ENCODE peak calls at places on chromosomes 16 and 17, in four cellular contexts. V is astrocyte of the spinal cord, X is sciatic nerve, B is PC-3. K is an unnamed sample.
A peak's percentile ranks its signal among the peaks of the same experiment; 100 is the strongest.

GRCh38 chr17:78956254-78956653 is 23.5 kb downstream of the LGALS3BP start:
- DNase-seq in V (no peak), X (no peak), B (no peak), K (no peak)

GRCh38 chr16:88503374-88503770 is 50.3 kb downstream of the ZFPM1 start:
- DNase-seq in V (no peak), X (no peak), B (no peak), K (no peak)

GRCh38 chr16:67915831-67916723 is 15.6 kb downstream of the CTRL start:
- DNase-seq in V (no peak), X (no peak), B (no peak), K (no peak)

GRCh38 chr17:75511610-75512575 is 3.4 kb downstream of the CASKIN2 start:
- DNase-seq in V (no peak), X (no peak), B (no peak), K (no peak)

GRCh38 chr16:8645141-8645521 is 23.6 kb downstream of the METTL22 start:
- DNase-seq in V (no peak), X (no peak), B (no peak), K (no peak)

GRCh38 chr16:88651276-88651988 is 579 bp upstream of the CYBA start:
- DNase-seq in V (no peak), X (no peak), B (no peak), K (peak; percentile 72)

GRCh38 chr17:1398900-1399299 is 1.1 kb downstream of the YWHAE start:
- DNase-seq in V (peak; percentile 29), X (no peak), B (no peak), K (no peak)

GRCh38 chr16:77424841-77425604 is 9.8 kb downstream of the ADAMTS18 start:
- DNase-seq in V (peak; percentile 24), X (no peak), B (no peak), K (no peak)

GRCh38 chr16:57999971-58000705 is at the start of gene ZNF319:
- DNase-seq in V (no peak), X (no peak), B (no peak), K (no peak)

GRCh38 chr17:17443173-17443572 is 33.6 kb upstream of the MED9 start:
- DNase-seq in V (no peak), X (no peak), B (peak; percentile 24), K (no peak)

GRCh38 chr17:42296012-42296411 is 7.7 kb downstream of the STAT5A start:
- DNase-seq in V (no peak), X (no peak), B (no peak), K (no peak)

GRCh38 chr16:73202176-73202729 is 154.3 kb upstream of the ZFHX3 start:
- DNase-seq in V (peak; percentile 94), X (no peak), B (no peak), K (no peak)

GRCh38 chr17:2214047-2214717 is 89.4 kb downstream of the SMG6 start:
- DNase-seq in V (peak; percentile 93), X (no peak), B (no peak), K (peak; percentile 69)

GRCh38 chr17:57622886-57623433 is 122.1 kb downstream of the CCDC182 start:
- DNase-seq in V (peak; percentile 81), X (no peak), B (peak; percentile 68), K (no peak)

GRCh38 chr16:50245417-50246298 is 20.7 kb upstream of the ADCY7 start:
- DNase-seq in V (peak; percentile 50), X (peak; percentile 66), B (peak; percentile 81), K (peak; percentile 77)

GRCh38 chr16:54928421-54929089 is 2.1 kb upstream of the IRX5 start:
- DNase-seq in V (peak; percentile 20), X (peak; percentile 79), B (no peak), K (peak; percentile 69)

GRCh38 chr16:50831751-50832150 is 89.9 kb downstream of the CYLD start:
- DNase-seq in V (no peak), X (peak; percentile 25), B (no peak), K (no peak)

GRCh38 chr17:49576906-49577650 is 1.4 kb downstream of the NXPH3 start:
- DNase-seq in V (no peak), X (no peak), B (no peak), K (no peak)

GRCh38 chr17:72117470-72117747 is 3.4 kb upstream of the SOX9 start:
- DNase-seq in V (no peak), X (no peak), B (no peak), K (no peak)

GRCh38 chr17:56023851-56024250 is 129.4 kb upstream of the ANKFN1 start:
- DNase-seq in V (no peak), X (no peak), B (no peak), K (no peak)

GRCh38 chr16:77863250-77863649 is 74.9 kb downstream of the VAT1L start:
- DNase-seq in V (no peak), X (no peak), B (no peak), K (no peak)

GRCh38 chr16:79897444-79898146 is 297.1 kb upstream of the MAF start:
- DNase-seq in V (peak; percentile 56), X (no peak), B (no peak), K (no peak)

GRCh38 chr17:66353937-66354401 is 51.6 kb downstream of the PRKCA start:
- DNase-seq in V (peak; percentile 80), X (no peak), B (no peak), K (no peak)

GRCh38 chr17:61770043-61770442 is 93.3 kb downstream of the BRIP1 start:
- DNase-seq in V (no peak), X (no peak), B (no peak), K (no peak)

GRCh38 chr16:3084969-3085670 is 14.0 kb downstream of the ZSCAN10 start:
- DNase-seq in V (no peak), X (no peak), B (no peak), K (no peak)

GRCh38 chr16:9148376-9149015 is 57.1 kb downstream of the HAPSTR1 start:
- DNase-seq in V (no peak), X (no peak), B (no peak), K (no peak)

GRCh38 chr17:61689610-61690180 is 98.7 kb upstream of the NACA2 start:
- DNase-seq in V (no peak), X (no peak), B (peak; percentile 43), K (no peak)

GRCh38 chr17:68450391-68450790 is 6.9 kb downstream of the WIPI1 start:
- DNase-seq in V (no peak), X (no peak), B (no peak), K (no peak)

GRCh38 chr17:14575349-14575966 is 274.6 kb downstream of the HS3ST3B1 start:
- DNase-seq in V (peak; percentile 11), X (no peak), B (no peak), K (no peak)

GRCh38 chr17:47694818-47695663 is 1.1 kb downstream of the TBKBP1 start:
- DNase-seq in V (no peak), X (peak; percentile 84), B (peak; percentile 50), K (peak; percentile 88)

GRCh38 chr17:82226809-82227628 is 1.8 kb upstream of the SLC16A3 start:
- DNase-seq in V (no peak), X (no peak), B (no peak), K (no peak)

GRCh38 chr17:76492989-76493501 is 8.2 kb downstream of the RHBDF2 start:
- DNase-seq in V (peak; percentile 87), X (no peak), B (peak; percentile 33), K (peak; percentile 78)

GRCh38 chr17:42783062-42783777 is 2.8 kb downstream of the WNK4 start:
- DNase-seq in V (peak; percentile 62), X (no peak), B (peak; percentile 91), K (no peak)

GRCh38 chr16:8655184-8655717 is 19.2 kb upstream of the ABAT start:
- DNase-seq in V (peak; percentile 43), X (no peak), B (no peak), K (no peak)

GRCh38 chr16:86962913-86963312 is 354.3 kb downstream of the C16orf95 start:
- DNase-seq in V (no peak), X (no peak), B (no peak), K (no peak)

GRCh38 chr17:28698253-28698941 is 13.3 kb downstream of the PROCA1 start:
- DNase-seq in V (no peak), X (no peak), B (no peak), K (no peak)

GRCh38 chr17:27562777-27563455 is 68.1 kb upstream of the LGALS9 start:
- DNase-seq in V (no peak), X (no peak), B (no peak), K (no peak)

GRCh38 chr17:10046786-10047609 is 141.9 kb upstream of the RCVRN start:
- DNase-seq in V (no peak), X (no peak), B (no peak), K (no peak)